ENCODE peak calls at places on chromosomes 11 and 22, in nine cellular contexts. G, C, W, I, E, F, H, V and Z are unnamed samples.

GRCh38 chr11:84901986-84902385 is 725.2 kb downstream of the DLG2 start:
- DNase-seq in W (no peak), C (no peak), H (no peak), E (no peak), V (peak; percentile 20), G (no peak), I (no peak), F (peak; percentile 55), Z (no peak)

GRCh38 chr11:62592989-62593421 is 1.7 kb upstream of the TUT1 start:
- DNase-seq in E (no peak), G (no peak), W (no peak), H (no peak), V (no peak), I (no peak), F (peak; percentile 25), C (no peak), Z (no peak)

GRCh38 chr11:72072348-72072747 is 8.0 kb downstream of the NUMA1 start:
- DNase-seq in H (no peak), F (peak; percentile 79), G (peak; percentile 21), C (no peak), E (no peak), I (no peak), W (no peak), V (no peak), Z (no peak)

GRCh38 chr22:23199159-23199558 is 18.9 kb downstream of the BCR start:
- DNase-seq in I (no peak), C (no peak), F (peak; percentile 39), W (no peak), V (no peak), G (peak; percentile 62), E (no peak), H (no peak), Z (no peak)

GRCh38 chr11:119121008-119121810 is at the start of gene HINFP:
- DNase-seq in E (peak; percentile 100), V (peak; percentile 100), F (peak; percentile 99), W (peak; percentile 100), H (peak; percentile 100), C (peak; percentile 98), I (peak; percentile 100), G (peak; percentile 100), Z (peak; percentile 100)

GRCh38 chr11:66417000-66417399 is 3.8 kb upstream of the NPAS4 start:
- DNase-seq in H (no peak), I (no peak), W (no peak), V (no peak), G (peak; percentile 30), C (no peak), E (no peak), F (no peak), Z (no peak)

GRCh38 chr11:20102393-20102792 is 57.9 kb downstream of the DBX1 start:
- DNase-seq in G (no peak), E (no peak), I (no peak), V (peak; percentile 40), H (no peak), W (no peak), F (no peak), C (no peak), Z (no peak)

GRCh38 chr11:77082838-77083552 is 16.2 kb downstream of the CAPN5 start:
- DNase-seq in C (peak; percentile 46), E (peak; percentile 84), G (no peak), I (peak; percentile 53), H (peak; percentile 16), W (peak; percentile 71), F (peak; percentile 95), V (peak; percentile 73), Z (peak; percentile 76)

GRCh38 chr11:83583953-83584352 is 297.8 kb upstream of the CCDC90B start:
- DNase-seq in E (no peak), C (no peak), W (no peak), I (no peak), G (no peak), H (no peak), F (peak; percentile 85), V (no peak), Z (no peak)

GRCh38 chr11:10379022-10379421 is 74.1 kb downstream of the ADM start:
- DNase-seq in W (no peak), V (no peak), I (no peak), H (no peak), C (no peak), E (no peak), F (no peak), G (peak; percentile 55), Z (no peak)

GRCh38 chr11:6397636-6398035 is 7.4 kb downstream of the SMPD1 start:
- DNase-seq in W (no peak), G (no peak), I (no peak), E (no peak), C (no peak), V (no peak), H (no peak), F (no peak), Z (no peak)

GRCh38 chr11:58573451-58574104 is 2.1 kb downstream of the LPXN start:
- DNase-seq in F (peak; percentile 62), H (peak; percentile 34), V (no peak), E (peak; percentile 76), W (peak; percentile 81), G (no peak), C (no peak), I (peak; percentile 45), Z (peak; percentile 50)

GRCh38 chr22:33919591-33920501 is at the start of gene LARGE1:
- DNase-seq in V (peak; percentile 43), F (peak; percentile 79), C (peak; percentile 79), H (no peak), E (peak; percentile 60), G (peak; percentile 78), W (peak; percentile 25), I (peak; percentile 53), Z (peak; percentile 35)

GRCh38 chr11:79026803-79027445 is 413.9 kb downstream of the TENM4 start:
- DNase-seq in V (no peak), F (no peak), E (no peak), C (no peak), H (no peak), W (no peak), I (no peak), G (no peak), Z (no peak)

GRCh38 chr11:133955091-133955846 is 1.5 kb downstream of the IGSF9B start:
- DNase-seq in W (peak; percentile 75), C (no peak), V (peak; percentile 83), I (peak; percentile 45), E (peak; percentile 72), H (no peak), F (no peak), G (peak; percentile 47), Z (peak; percentile 75)

GRCh38 chr11:6240691-6241285 is 1.9 kb downstream of the CNGA4 start:
- DNase-seq in E (no peak), W (no peak), C (no peak), G (no peak), F (no peak), V (no peak), H (no peak), I (no peak), Z (no peak)

GRCh38 chr22:19706661-19707151 is 7.6 kb upstream of the SEPTIN5 start:
- DNase-seq in E (no peak), F (no peak), G (no peak), C (no peak), H (no peak), I (no peak), W (no peak), V (no peak), Z (peak; percentile 5)

GRCh38 chr22:48004038-48004437 is 1241.6 kb downstream of the TBC1D22A start:
- DNase-seq in I (no peak), C (no peak), H (no peak), G (no peak), E (no peak), F (no peak), W (no peak), V (no peak), Z (no peak)

DNA sequence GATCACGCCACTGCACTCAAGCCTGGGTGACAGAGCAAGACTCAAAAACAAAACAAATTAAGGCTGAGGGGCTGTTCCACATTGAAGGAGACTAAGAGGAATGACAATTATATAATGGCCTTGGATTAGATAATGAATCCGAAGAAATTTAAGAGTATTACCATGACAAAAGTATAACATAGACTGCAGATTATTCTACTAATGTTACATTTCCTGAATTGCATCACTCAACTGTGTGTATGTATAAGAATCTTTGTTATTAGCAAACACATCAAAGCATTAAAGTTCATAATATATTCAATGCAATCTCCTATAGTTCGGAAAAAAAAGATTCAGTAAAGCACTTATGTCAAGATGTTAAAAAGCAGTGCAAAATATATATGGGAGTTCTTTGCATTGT is 27.5 kb downstream of the CSTF3 start:
- DNase-seq in W (no peak), G (no peak), F (no peak), H (no peak), I (no peak), C (no peak), E (no peak), V (no peak), Z (no peak)
- H3K4me1 ChIP-seq in W (peaks cover 4% of the 10 kb centered on the region), G (no peaks in the 10 kb centered on the region), F (peaks cover 22% of the 10 kb centered on the region), H (no peaks in the 10 kb centered on the region), I (no peaks in the 10 kb centered on the region), C (no peaks in the 10 kb centered on the region), E (no peaks in the 10 kb centered on the region), V (no peaks in the 10 kb centered on the region), Z (peaks cover 5% of the 10 kb centered on the region)

GRCh38 chr22:31960767-31961166 is 16.4 kb downstream of the YWHAH start:
- DNase-seq in C (no peak), E (no peak), V (no peak), W (no peak), I (no peak), G (peak; percentile 50), H (no peak), F (no peak), Z (no peak)

GRCh38 chr22:31957970-31958594 is 13.7 kb downstream of the YWHAH start:
- DNase-seq in E (no peak), V (no peak), W (no peak), G (no peak), F (no peak), H (no peak), I (no peak), C (no peak), Z (no peak)

GRCh38 chr22:31958625-31959239 is 14.4 kb downstream of the YWHAH start:
- DNase-seq in C (no peak), F (no peak), W (no peak), V (no peak), G (no peak), E (no peak), I (no peak), H (peak; percentile 48), Z (no peak)

GRCh38 chr22:31968022-31968421 is 23.7 kb downstream of the YWHAH start:
- DNase-seq in I (no peak), G (no peak), H (no peak), F (no peak), C (no peak), W (no peak), E (no peak), V (no peak), Z (no peak)

GRCh38 chr22:31962392-31963113 is 18.2 kb downstream of the YWHAH start:
- DNase-seq in V (no peak), E (no peak), F (no peak), G (no peak), H (no peak), I (no peak), C (no peak), W (no peak), Z (no peak)
- H3K4me1 ChIP-seq in V (no peaks in the 10 kb centered on the region), E (no peaks in the 10 kb centered on the region), F (no peaks in the 10 kb centered on the region), G (peaks cover 6% of the 10 kb centered on the region), H (peaks cover 18% of the 10 kb centered on the region), I (no peaks in the 10 kb centered on the region), C (no peaks in the 10 kb centered on the region), W (no peaks in the 10 kb centered on the region), Z (no peaks in the 10 kb centered on the region)

GRCh38 chr22:17103351-17103750 is 17.8 kb downstream of the TMEM121B start:
- DNase-seq in C (no peak), H (no peak), G (no peak), F (peak; percentile 50), I (no peak), E (no peak), W (no peak), V (no peak), Z (no peak)
- H3K4me1 ChIP-seq in C (no peaks in the 10 kb centered on the region), H (peaks cover 26% of the 10 kb centered on the region), G (peaks cover 10% of the 10 kb centered on the region), F (no peaks in the 10 kb centered on the region), I (no peaks in the 10 kb centered on the region), E (no peaks in the 10 kb centered on the region), W (no peaks in the 10 kb centered on the region), V (no peaks in the 10 kb centered on the region), Z (peaks cover 86% of the 10 kb centered on the region)

GRCh38 chr11:1308745-1309497 is 511 bp downstream of the TOLLIP start:
- DNase-seq in H (peak; percentile 13), E (no peak), V (no peak), I (peak; percentile 60), G (no peak), C (no peak), W (no peak), F (peak; percentile 96), Z (no peak)
- H3K4me1 ChIP-seq in H (peaks cover 29% of the 10 kb centered on the region), E (no peaks in the 10 kb centered on the region), V (peaks cover 38% of the 10 kb centered on the region), I (peaks cover 19% of the 10 kb centered on the region), G (no peaks in the 10 kb centered on the region), C (peaks cover 26% of the 10 kb centered on the region), W (peaks cover 46% of the 10 kb centered on the region), F (peaks cover 16% of the 10 kb centered on the region), Z (peaks cover 43% of the 10 kb centered on the region)